ENCODE peak calls at places on chromosomes 1 and 21, in ten cellular contexts. T, V, H, I, N, E, A, X, D and J are unnamed samples.
A peak's percentile ranks its signal among the peaks of the same experiment; 100 is the strongest.

GRCh38 chr1:119435061-119435460 is 20.1 kb downstream of the HSD3B2 start:
- DNase-seq in T (no peak), V (no peak), H (no peak), I (no peak), N (no peak), E (no peak), A (no peak), X (no peak), D (no peak), J (no peak)

GRCh38 chr1:177185209-177185608 is 14.5 kb downstream of the BRINP2 start:
- DNase-seq in T (no peak), V (no peak), H (no peak), I (no peak), N (peak; percentile 58), E (no peak), A (peak; percentile 29), X (no peak), D (no peak), J (peak; percentile 37)

GRCh38 chr1:31902509-31902857 is 35.7 kb downstream of the PTP4A2 start:
- DNase-seq in T (no peak), V (no peak), H (no peak), I (no peak), N (no peak), E (no peak), A (no peak), X (no peak), D (no peak), J (no peak)

GRCh38 chr1:36350659-36351171 is 27.3 kb upstream of the EVA1B start:
- DNase-seq in T (no peak), V (no peak), H (peak; percentile 66), I (no peak), N (no peak), E (no peak), A (no peak), X (peak; percentile 78), D (peak; percentile 89), J (no peak)

GRCh38 chr1:29747136-29747670 is 510.9 kb downstream of the PTPRU start:
- DNase-seq in T (no peak), V (no peak), H (no peak), I (no peak), N (no peak), E (no peak), A (no peak), X (no peak), D (no peak), J (no peak)

GRCh38 chr1:233242827-233243483 is 52.6 kb downstream of the PCNX2 start:
- DNase-seq in T (no peak), V (no peak), H (no peak), I (no peak), N (no peak), E (no peak), A (no peak), X (no peak), D (no peak), J (no peak)

GRCh38 chr1:242017580-242018233 is 18.8 kb upstream of the MAP1LC3C start:
- DNase-seq in T (no peak), V (peak; percentile 57), H (peak; percentile 59), I (peak; percentile 65), N (peak; percentile 61), E (peak; percentile 36), A (peak; percentile 66), X (peak; percentile 61), D (no peak), J (peak; percentile 72)

GRCh38 chr1:78617615-78618026 is 2.6 kb upstream of the IFI44L start:
- DNase-seq in T (peak; percentile 76), V (peak; percentile 65), H (peak; percentile 46), I (peak; percentile 79), N (peak; percentile 54), E (peak; percentile 56), A (peak; percentile 90), X (peak; percentile 93), D (peak; percentile 79), J (peak; percentile 87)

GRCh38 chr1:105004515-105004914 is 1254.8 kb downstream of the AMY1C start:
- DNase-seq in T (no peak), V (no peak), H (no peak), I (no peak), N (no peak), E (no peak), A (no peak), X (no peak), D (no peak), J (no peak)

GRCh38 chr1:21184266-21184665 is 7.6 kb upstream of the EIF4G3 start:
- DNase-seq in T (no peak), V (no peak), H (no peak), I (no peak), N (no peak), E (no peak), A (no peak), X (no peak), D (no peak), J (no peak)

GRCh38 chr21:36610201-36610600 is 88.7 kb upstream of the SIM2 start:
- DNase-seq in T (no peak), V (no peak), H (no peak), I (no peak), N (no peak), E (no peak), A (no peak), X (peak; percentile 16), D (no peak), J (no peak)

GRCh38 chr1:78275456-78275855 is 215.3 kb upstream of the PTGFR start:
- DNase-seq in T (no peak), V (no peak), H (no peak), I (no peak), N (no peak), E (no peak), A (no peak), X (peak; percentile 47), D (no peak), J (no peak)

GRCh38 chr1:34101151-34101550 is 63.9 kb downstream of the CSMD2 start:
- DNase-seq in T (peak; percentile 37), V (no peak), H (no peak), I (no peak), N (no peak), E (no peak), A (no peak), X (peak; percentile 1), D (no peak), J (no peak)

GRCh38 chr1:79852004-79852403 is 845.5 kb upstream of the ADGRL4 start:
- DNase-seq in T (no peak), V (no peak), H (no peak), I (no peak), N (no peak), E (no peak), A (peak; percentile 18), X (no peak), D (no peak), J (no peak)

GRCh38 chr1:109468903-109469302 is 2.6 kb downstream of the SYPL2 start:
- DNase-seq in T (no peak), V (no peak), H (no peak), I (no peak), N (peak; percentile 4), E (no peak), A (no peak), X (no peak), D (no peak), J (no peak)

GRCh38 chr1:115495603-115496002 is 146.2 kb upstream of the VANGL1 start:
- DNase-seq in T (peak; percentile 36), V (no peak), H (no peak), I (no peak), N (peak; percentile 13), E (no peak), A (no peak), X (no peak), D (no peak), J (no peak)

GRCh38 chr1:236064674-236065508 is at the start of gene NID1:
- DNase-seq in T (peak; percentile 56), V (peak; percentile 56), H (peak; percentile 74), I (peak; percentile 81), N (peak; percentile 87), E (peak; percentile 88), A (peak; percentile 95), X (peak; percentile 89), D (peak; percentile 95), J (peak; percentile 78)

GRCh38 chr1:234780112-234780511 is 170.1 kb upstream of the IRF2BP2 start:
- DNase-seq in T (no peak), V (no peak), H (no peak), I (no peak), N (no peak), E (no peak), A (no peak), X (no peak), D (no peak), J (no peak)

GRCh38 chr1:217911908-217912307 is 280.8 kb downstream of the SPATA17 start:
- DNase-seq in T (no peak), V (no peak), H (no peak), I (no peak), N (peak; percentile 64), E (no peak), A (no peak), X (no peak), D (no peak), J (peak; percentile 37)
- TF ChIP-seq CTCF in T (no peak), V (no peak), H (no peak), I (no peak), N (peak; percentile 56), E (no peak), A (peak; percentile 36), X (no peak), D (no peak), J (no peak)

GRCh38 chr1:206117151-206117948 is at the start of gene AVPR1B:
- DNase-seq in T (no peak), V (peak; percentile 33), H (no peak), I (no peak), N (peak; percentile 75), E (peak; percentile 81), A (peak; percentile 75), X (peak; percentile 54), D (peak; percentile 85), J (peak; percentile 34)
- TF ChIP-seq CTCF in T (no peak), V (no peak), H (peak; percentile 15), I (no peak), N (peak; percentile 40), E (no peak), A (peak; percentile 39), X (no peak), D (no peak), J (no peak)

GRCh38 chr1:174074757-174075156 is 52.6 kb upstream of the RC3H1 start:
- DNase-seq in T (peak; percentile 3), V (no peak), H (no peak), I (no peak), N (no peak), E (no peak), A (no peak), X (peak; percentile 53), D (no peak), J (no peak)
- TF ChIP-seq CTCF in T (peak; percentile 52), V (peak; percentile 21), H (peak; percentile 27), I (peak; percentile 36), N (no peak), E (no peak), A (peak; percentile 20), X (peak; percentile 39), D (peak; percentile 24), J (peak; percentile 16)

DNA sequence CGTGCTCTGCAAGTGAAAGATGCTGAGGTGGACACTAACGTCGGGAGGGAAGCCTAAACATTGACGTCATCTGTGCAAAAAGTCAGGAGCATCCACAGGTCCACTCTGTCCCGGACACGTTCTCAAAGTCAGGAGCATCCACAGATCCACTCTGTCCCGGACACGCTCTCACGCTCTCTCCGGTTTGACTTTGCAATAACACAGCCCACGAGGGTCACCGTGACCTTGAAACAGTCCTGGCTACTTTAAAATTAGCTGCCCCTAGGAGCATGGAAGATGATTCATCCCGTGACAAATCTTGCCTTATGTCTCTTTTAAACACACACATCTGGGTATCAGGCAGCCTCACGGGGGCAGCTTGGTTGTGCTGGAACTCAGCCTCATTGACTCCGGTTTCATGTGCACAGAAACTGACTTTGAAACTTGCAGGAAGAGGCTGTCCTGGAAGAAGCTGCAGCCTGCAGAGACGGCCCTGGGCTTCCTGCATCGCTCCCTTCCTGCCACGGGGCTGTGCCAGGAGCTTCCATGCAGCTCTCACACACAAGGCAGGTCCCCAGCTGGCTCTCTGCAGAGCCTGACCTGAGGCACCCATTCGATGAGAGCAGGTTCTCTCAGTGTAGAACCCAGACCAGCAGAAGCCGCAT is 18.1 kb upstream of the COL18A1 start:
- DNase-seq in T (peak; percentile 83), V (no peak), H (peak; percentile 44), I (peak; percentile 57), N (no peak), E (no peak), A (no peak), X (peak; percentile 89), D (peak; percentile 81), J (peak; percentile 72)
- TF ChIP-seq CTCF in T (peak; percentile 38), V (no peak), H (no peak), I (peak; percentile 25), N (no peak), E (no peak), A (no peak), X (peak; percentile 38), D (peak; percentile 23), J (no peak)